ENCODE peak calls at places on chromosome 1, in seven cellular contexts. M, L, W, P, A, Z and R are unnamed samples.

GRCh38 chr1:206684478-206685255 is at the start of gene MAPKAPK2:
- DNase-seq in L (peak; percentile 74), M (peak; percentile 80), W (peak; percentile 95), P (peak; percentile 76), Z (peak; percentile 91), A (peak; percentile 96), R (no peak)

GRCh38 chr1:209899948-209900347 is 38.1 kb upstream of the SYT14 start:
- DNase-seq in M (no peak), P (no peak), A (no peak), L (no peak), Z (peak; percentile 20), W (no peak), R (no peak)

GRCh38 chr1:35886606-35887431 is 3.8 kb downstream of the AGO1 start:
- DNase-seq in A (no peak), P (no peak), Z (no peak), W (no peak), M (no peak), L (no peak), R (no peak)

GRCh38 chr1:18907021-18907913 is 4.9 kb upstream of the ALDH4A1 start:
- DNase-seq in L (peak; percentile 44), Z (peak; percentile 63), M (no peak), W (peak; percentile 87), A (peak; percentile 68), P (peak; percentile 42), R (no peak)

GRCh38 chr1:242245255-242245654 is 246.4 kb upstream of the MAP1LC3C start:
- DNase-seq in W (no peak), Z (no peak), A (no peak), L (no peak), P (no peak), M (no peak), R (no peak)

GRCh38 chr1:221708076-221708571 is 33.8 kb downstream of the DUSP10 start:
- DNase-seq in M (no peak), L (peak; percentile 1), Z (no peak), A (no peak), W (peak; percentile 59), P (no peak), R (no peak)

GRCh38 chr1:82625562-82625961 is 824.8 kb downstream of the ADGRL2 start:
- DNase-seq in Z (no peak), L (no peak), P (no peak), M (no peak), W (no peak), A (no peak), R (no peak)

GRCh38 chr1:100494393-100495084 is 43.4 kb upstream of the GPR88 start:
- DNase-seq in W (peak; percentile 18), A (peak; percentile 36), L (no peak), P (no peak), Z (no peak), M (no peak), R (no peak)

GRCh38 chr1:107047602-107048001 is 8.9 kb upstream of the PRMT6 start:
- DNase-seq in P (no peak), A (no peak), M (no peak), W (no peak), Z (no peak), L (no peak), R (no peak)

GRCh38 chr1:213123087-213123486 is 72.0 kb downstream of the RPS6KC1 start:
- DNase-seq in A (no peak), L (no peak), M (no peak), Z (no peak), W (no peak), P (no peak), R (no peak)

GRCh38 chr1:226397011-226397926 is 10.6 kb downstream of the PARP1 start:
- DNase-seq in W (no peak), M (no peak), P (no peak), L (no peak), A (no peak), Z (no peak), R (no peak)

GRCh38 chr1:187819081-187819480 is 990.3 kb downstream of the PLA2G4A start:
- DNase-seq in M (no peak), Z (no peak), A (no peak), P (no peak), L (no peak), W (no peak), R (no peak)

GRCh38 chr1:13930151-13930550 is 230.2 kb downstream of the PRDM2 start:
- DNase-seq in Z (peak; percentile 26), M (no peak), P (no peak), W (no peak), L (peak; percentile 2), A (no peak), R (no peak)

GRCh38 chr1:111989531-111990025 is at the start of gene KCND3:
- DNase-seq in M (no peak), Z (no peak), A (peak; percentile 70), L (no peak), W (peak; percentile 63), P (no peak), R (no peak)

GRCh38 chr1:46039571-46040052 is 92.8 kb downstream of the PIK3R3 start:
- DNase-seq in Z (no peak), W (peak; percentile 46), A (no peak), L (no peak), M (no peak), P (no peak), R (peak; percentile 8)

GRCh38 chr1:103109291-103109920 is 1.1 kb upstream of the COL11A1 start:
- DNase-seq in P (no peak), Z (no peak), L (no peak), W (no peak), A (no peak), M (no peak), R (no peak)

GRCh38 chr1:19866758-19867157 is 15.4 kb upstream of the OTUD3 start:
- DNase-seq in Z (no peak), A (no peak), W (peak; percentile 32), P (no peak), L (no peak), M (no peak), R (no peak)

GRCh38 chr1:241499910-241500309 is 19.6 kb downstream of the FH start:
- DNase-seq in P (no peak), A (peak; percentile 14), W (peak; percentile 67), L (no peak), M (no peak), Z (peak; percentile 11), R (no peak)

GRCh38 chr1:1024421-1025415 is 4.8 kb downstream of the AGRN start:
- DNase-seq in P (no peak), L (no peak), A (no peak), W (no peak), M (peak; percentile 87), Z (no peak), R (no peak)

GRCh38 chr1:94737124-94737998 is 82.8 kb upstream of the SLC44A3 start:
- DNase-seq in W (no peak), A (no peak), P (no peak), L (no peak), Z (no peak), M (no peak), R (no peak)

GRCh38 chr1:245255783-245256182 is 101.0 kb downstream of the KIF26B start:
- DNase-seq in P (no peak), A (no peak), M (no peak), Z (no peak), W (peak; percentile 26), L (no peak), R (no peak)

GRCh38 chr1:154870117-154870571 is at the start of gene KCNN3:
- DNase-seq in P (peak; percentile 57), L (peak; percentile 48), W (peak; percentile 80), A (peak; percentile 93), Z (peak; percentile 98), M (peak; percentile 94), R (no peak)

GRCh38 chr1:39065542-39065941 is 39.4 kb downstream of the NDUFS5 start:
- DNase-seq in A (no peak), L (no peak), M (no peak), Z (no peak), P (no peak), W (no peak), R (no peak)

GRCh38 chr1:161020573-161021167 is at the start of gene F11R:
- DNase-seq in M (peak; percentile 63), A (no peak), Z (peak; percentile 66), L (no peak), W (peak; percentile 43), P (no peak), R (no peak)

GRCh38 chr1:167126811-167127210 is 32.9 kb downstream of the STYXL2 start:
- DNase-seq in Z (no peak), L (no peak), M (no peak), P (no peak), A (no peak), W (no peak), R (no peak)

GRCh38 chr1:150094734-150095133 is 27.2 kb downstream of the VPS45 start:
- DNase-seq in W (no peak), A (no peak), M (no peak), L (no peak), Z (no peak), P (no peak), R (no peak)

GRCh38 chr1:225657462-225657989 is 4.6 kb upstream of the ENAH start:
- DNase-seq in L (no peak), P (no peak), Z (no peak), W (peak; percentile 84), M (no peak), A (peak; percentile 66), R (peak; percentile 34)

GRCh38 chr1:92030701-92031107 is 919 bp downstream of the EPHX4 start:
- DNase-seq in Z (peak; percentile 24), P (no peak), W (peak; percentile 24), M (no peak), L (no peak), A (no peak), R (no peak)

GRCh38 chr1:35692310-35692709 is 26.4 kb downstream of the C1orf216 start:
- DNase-seq in M (no peak), W (no peak), Z (no peak), P (no peak), A (no peak), L (no peak), R (no peak)

GRCh38 chr1:62391369-62391971 is 45.4 kb upstream of the USP1 start:
- DNase-seq in M (no peak), L (no peak), A (no peak), Z (peak; percentile 36), P (no peak), W (peak; percentile 24), R (no peak)

GRCh38 chr1:233188061-233188460 is 107.5 kb downstream of the PCNX2 start:
- DNase-seq in P (no peak), W (no peak), Z (no peak), L (no peak), M (no peak), A (no peak), R (no peak)

GRCh38 chr1:8510041-8510823 is 192.3 kb downstream of the SLC45A1 start:
- DNase-seq in W (peak; percentile 93), P (peak; percentile 15), M (no peak), A (peak; percentile 76), L (no peak), Z (no peak), R (peak; percentile 49)

GRCh38 chr1:107358611-107359342 is 217.9 kb downstream of the NTNG1 start:
- DNase-seq in P (no peak), Z (no peak), W (peak; percentile 13), A (no peak), M (no peak), L (no peak), R (no peak)

GRCh38 chr1:25694591-25695007 is 78.0 kb downstream of the MAN1C1 start:
- DNase-seq in W (no peak), A (no peak), L (no peak), M (no peak), P (no peak), Z (no peak), R (no peak)